ENCODE peak calls at places on chromosomes 3 and 15, in six cellular contexts. Z is stimulated activated CD4-positive, alpha-beta T cell treated with anti-CD3 and anti-CD28 coated beads, Interleukin-4, amount 100 ng/mL, for 48 hours; P is right cardiac atrium; Q is RWPE1; E is fibroblast of lung; D is stimulated activated naive B cell treated with anti-CD40 and anti-IgM and Interleukin-4, amounts not matched to agents 10 μg/mL and 1 μg/mL and 100 μg/mL, for 72 hours. N is an unnamed sample.
A peak's percentile ranks its signal among the peaks of the same experiment; 100 is the strongest.

GRCh38 chr3:128419311-128419710 is 47.4 kb downstream of the DNAJB8 start:
- DNase-seq in Z (no peak), P (no peak), Q (no peak), E (no peak), D (no peak), N (no peak)

GRCh38 chr15:85766007-85766831 is 28.5 kb downstream of the KLHL25 start:
- DNase-seq in Z (no peak), P (no peak), Q (no peak), E (no peak), D (no peak), N (no peak)

GRCh38 chr3:46124216-46125143 is 83.6 kb downstream of the CCR1 start:
- DNase-seq in Z (no peak), P (peak; percentile 28), Q (no peak), E (peak; percentile 84), D (no peak), N (no peak)

GRCh38 chr3:161890147-161890625 is 393.6 kb downstream of the OTOL1 start:
- DNase-seq in Z (no peak), P (peak; percentile 11), Q (peak; percentile 39), E (peak; percentile 92), D (no peak), N (no peak)

GRCh38 chr3:34203386-34203785 is 405.0 kb downstream of the PDCD6IP start:
- DNase-seq in Z (no peak), P (no peak), Q (no peak), E (no peak), D (no peak), N (no peak)

GRCh38 chr3:77066829-77067228 is 26.9 kb downstream of the ROBO2 start:
- DNase-seq in Z (no peak), P (no peak), Q (no peak), E (no peak), D (no peak), N (no peak)

GRCh38 chr3:170517251-170517945 is 68.5 kb downstream of the SLC7A14 start:
- DNase-seq in Z (no peak), P (no peak), Q (no peak), E (no peak), D (no peak), N (no peak)

GRCh38 chr3:34387831-34388564 is 589.6 kb downstream of the PDCD6IP start:
- DNase-seq in Z (no peak), P (no peak), Q (no peak), E (no peak), D (no peak), N (no peak)

GRCh38 chr3:150216041-150216811 is 191.9 kb upstream of the TSC22D2 start:
- DNase-seq in Z (no peak), P (peak; percentile 69), Q (no peak), E (peak; percentile 95), D (no peak), N (no peak)

GRCh38 chr15:29674661-29675533 is 147.4 kb downstream of the TJP1 start:
- DNase-seq in Z (no peak), P (peak; percentile 40), Q (peak; percentile 45), E (peak; percentile 34), D (no peak), N (no peak)

GRCh38 chr3:193269343-193269742 is 28.3 kb downstream of the PLAAT1 start:
- DNase-seq in Z (no peak), P (no peak), Q (no peak), E (no peak), D (no peak), N (no peak)

GRCh38 chr3:5929027-5929426 is 741.5 kb downstream of the EDEM1 start:
- DNase-seq in Z (no peak), P (no peak), Q (no peak), E (no peak), D (no peak), N (no peak)

GRCh38 chr3:175065492-175065891 is 206.4 kb downstream of the NAALADL2 start:
- DNase-seq in Z (no peak), P (no peak), Q (no peak), E (peak; percentile 57), D (no peak), N (no peak)

GRCh38 chr3:186617038-186617934 is 4.4 kb downstream of the AHSG start:
- DNase-seq in Z (peak; percentile 83), P (peak; percentile 88), Q (peak; percentile 95), E (peak; percentile 93), D (peak; percentile 69), N (peak; percentile 76)

GRCh38 chr3:141261472-141262171 is 30.0 kb downstream of the PXYLP1 start:
- DNase-seq in Z (no peak), P (no peak), Q (no peak), E (no peak), D (no peak), N (no peak)

GRCh38 chr3:123021986-123022510 is 5.5 kb downstream of the SEMA5B start:
- DNase-seq in Z (no peak), P (no peak), Q (no peak), E (no peak), D (no peak), N (no peak)

GRCh38 chr3:59482684-59483083 is 432.9 kb upstream of the CFAP20DC start:
- DNase-seq in Z (no peak), P (no peak), Q (no peak), E (no peak), D (no peak), N (no peak)

GRCh38 chr15:90557147-90557546 is 27.4 kb downstream of the CRTC3 start:
- DNase-seq in Z (no peak), P (no peak), Q (no peak), E (peak; percentile 11), D (no peak), N (no peak)

GRCh38 chr3:166190360-166190759 is 353.1 kb upstream of the BCHE start:
- DNase-seq in Z (no peak), P (no peak), Q (no peak), E (peak; percentile 22), D (no peak), N (no peak)

GRCh38 chr3:172319653-172320052 is 128.6 kb downstream of the GHSR start:
- DNase-seq in Z (no peak), P (no peak), Q (no peak), E (peak; percentile 40), D (no peak), N (no peak)

GRCh38 chr3:110419096-110419495 is 652.5 kb upstream of the NECTIN3 start:
- DNase-seq in Z (no peak), P (no peak), Q (no peak), E (no peak), D (no peak), N (no peak)

GRCh38 chr15:95405447-95405846 is 925.1 kb upstream of the NR2F2 start:
- DNase-seq in Z (no peak), P (no peak), Q (no peak), E (peak; percentile 75), D (no peak), N (no peak)

GRCh38 chr3:163056874-163057497 is 1560.4 kb downstream of the OTOL1 start:
- DNase-seq in Z (peak; percentile 3), P (peak; percentile 13), Q (peak; percentile 38), E (peak; percentile 59), D (no peak), N (no peak)

GRCh38 chr3:11717768-11718581 is 74.3 kb upstream of the VGLL4 start:
- DNase-seq in Z (no peak), P (no peak), Q (peak; percentile 22), E (peak; percentile 50), D (no peak), N (no peak)

GRCh38 chr3:54857343-54857742 is 70.5 kb downstream of the LRTM1 start:
- DNase-seq in Z (no peak), P (no peak), Q (peak; percentile 30), E (no peak), D (no peak), N (no peak)

GRCh38 chr3:58560771-58561311 is 16.4 kb downstream of the FAM107A start:
- DNase-seq in Z (no peak), P (no peak), Q (peak; percentile 43), E (peak; percentile 88), D (no peak), N (no peak)

GRCh38 chr3:52244061-52244628 is 1.4 kb upstream of the PPM1M start:
- DNase-seq in Z (no peak), P (no peak), Q (peak; percentile 54), E (peak; percentile 19), D (peak; percentile 93), N (no peak)

GRCh38 chr15:25727867-25728600 is 135.1 kb downstream of the ATP10A start:
- DNase-seq in Z (no peak), P (no peak), Q (no peak), E (no peak), D (no peak), N (no peak)

GRCh38 chr3:11128682-11129632 is 25.3 kb upstream of the HRH1 start:
- DNase-seq in Z (no peak), P (no peak), Q (no peak), E (no peak), D (no peak), N (no peak)

GRCh38 chr3:159486580-159486979 is 502.1 kb upstream of the IL12A start:
- DNase-seq in Z (no peak), P (no peak), Q (no peak), E (no peak), D (no peak), N (no peak)

GRCh38 chr15:65221708-65222107 is 10.4 kb upstream of the CILP start:
- DNase-seq in Z (no peak), P (no peak), Q (no peak), E (no peak), D (no peak), N (no peak)

GRCh38 chr15:90287096-90287495 is 21.6 kb downstream of the NGRN start:
- DNase-seq in Z (no peak), P (no peak), Q (no peak), E (no peak), D (no peak), N (no peak)

GRCh38 chr3:78887608-78888011 is 880.2 kb downstream of the ROBO1 start:
- DNase-seq in Z (no peak), P (no peak), Q (no peak), E (peak; percentile 61), D (no peak), N (no peak)

N was measured in activated T-helper 1 cell treated with Interleukin-2 at 50 U/mL for 16 hours.